ENCODE peak calls at places on chromosomes 5 and 9, in nine cellular contexts. O is neural crest cell, Z is Calu3, D is colonic mucosa, L is GM23338, R is tibial nerve, I is fibroblast of pulmonary artery, Q is WTC11, T is H9. X is an unnamed sample.

GRCh38 chr5:27900761-27901160 is 862.4 kb upstream of the CDH9 start:
- DNase-seq in D (no peak), T (no peak), L (no peak), O (no peak), Z (no peak), I (no peak), R (no peak), Q (no peak), X (no peak)

GRCh38 chr5:166722939-166723338 is 1568.5 kb upstream of the WWC1 start:
- DNase-seq in R (no peak), Z (peak), T (no peak), Q (no peak), I (peak), D (no peak), O (no peak), L (no peak), X (peak)

GRCh38 chr9:124260769-124261603 is 3.2 kb downstream of the NEK6 start:
- DNase-seq in T (no peak), D (peak), R (no peak), L (no peak), Z (peak), O (no peak), Q (no peak), I (peak), X (no peak)

GRCh38 chr5:80406980-80407734 is 707 bp upstream of the ZFYVE16 start:
- DNase-seq in R (no peak), T (no peak), Z (peak), L (no peak), O (no peak), D (peak), I (peak), Q (no peak), X (no peak)

GRCh38 chr5:154205441-154206117 is 15.0 kb downstream of the GALNT10 start:
- DNase-seq in L (no peak), D (no peak), Q (no peak), O (no peak), I (peak), T (no peak), R (no peak), Z (no peak), X (no peak)

GRCh38 chr5:149596712-149597111 is 15.4 kb downstream of the ARHGEF37 start:
- DNase-seq in Z (no peak), L (peak), O (no peak), T (no peak), R (no peak), D (no peak), Q (no peak), I (no peak), X (no peak)

GRCh38 chr9:2132484-2133082 is 117.4 kb downstream of the SMARCA2 start:
- DNase-seq in D (no peak), T (no peak), I (peak), R (no peak), L (peak), Q (no peak), Z (no peak), O (no peak), X (no peak)

GRCh38 chr9:133991964-133992779 is at the start of gene VAV2:
- DNase-seq in Q (peak), L (peak), O (peak), D (peak), Z (peak), I (peak), R (no peak), T (peak), X (no peak)

GRCh38 chr9:108933231-108933630 is 693 bp downstream of the ELP1 start:
- DNase-seq in Q (no peak), Z (no peak), O (no peak), T (no peak), I (peak), D (no peak), L (no peak), R (no peak), X (peak)

GRCh38 chr9:112332674-112332976 is 794 bp downstream of the PTBP3 start:
- DNase-seq in Q (no peak), T (no peak), R (no peak), O (no peak), D (no peak), I (no peak), Z (no peak), L (no peak), X (no peak)

GRCh38 chr9:135770203-135770535 is 68.2 kb downstream of the KCNT1 start:
- DNase-seq in Q (no peak), I (no peak), Z (no peak), T (no peak), D (no peak), O (no peak), L (no peak), R (no peak), X (no peak)

GRCh38 chr5:115296130-115296997 is at the start of gene CCDC112:
- DNase-seq in L (peak), T (peak), I (peak), Q (peak), O (peak), Z (peak), D (peak), R (peak), X (no peak)

GRCh38 chr5:152113401-152113800 is 188.8 kb upstream of the GLRA1 start:
- DNase-seq in O (no peak), T (no peak), I (no peak), R (no peak), L (no peak), D (no peak), Z (no peak), Q (no peak), X (no peak)

GRCh38 chr5:151315998-151316597 is 12.5 kb upstream of the SLC36A3 start:
- DNase-seq in R (peak), L (peak), O (peak), Q (peak), I (peak), D (peak), T (peak), Z (peak), X (no peak)

GRCh38 chr5:109688999-109689739 is 558 bp upstream of the MAN2A1 start:
- DNase-seq in O (no peak), Q (peak), L (peak), T (peak), I (peak), R (peak), D (peak), Z (peak), X (peak)
- TF ChIP-seq CTCF in O (no peak), Q (peak), L (no peak), T (no peak), I (no peak), R (peak), D (no peak), Z (no peak), X (peak)

GRCh38 chr9:97846347-97846746 is 6.7 kb upstream of the FOXE1 start:
- DNase-seq in R (no peak), I (no peak), D (no peak), L (peak), O (no peak), Z (no peak), Q (no peak), T (no peak), X (no peak)

GRCh38 chr9:97847474-97848236 is 5.4 kb upstream of the FOXE1 start:
- DNase-seq in D (no peak), O (no peak), T (no peak), Z (no peak), I (no peak), Q (no peak), R (no peak), L (peak), X (no peak)

GRCh38 chr9:97848582-97849237 is 4.3 kb upstream of the FOXE1 start:
- DNase-seq in Z (no peak), I (no peak), L (peak), R (no peak), O (no peak), D (no peak), Q (no peak), T (peak), X (no peak)

GRCh38 chr9:97849980-97850379 is 3.0 kb upstream of the FOXE1 start:
- DNase-seq in R (no peak), Z (no peak), O (no peak), D (no peak), L (no peak), Q (no peak), T (no peak), I (no peak), X (no peak)

GRCh38 chr9:97848237-97848581 is 4.8 kb upstream of the FOXE1 start:
- DNase-seq in I (no peak), T (no peak), Z (no peak), L (peak), D (no peak), O (no peak), Q (no peak), R (no peak), X (no peak)
- TF ChIP-seq CTCF in I (peak), T (peak), Z (no peak), L (peak), D (no peak), O (peak), Q (no peak), R (no peak), X (peak)

GRCh38 chr5:147690595-147690994 is 91.9 kb downstream of the JAKMIP2 start:
- DNase-seq in L (peak), Z (peak), I (no peak), D (no peak), T (peak), O (no peak), Q (peak), R (no peak), X (peak)
- TF ChIP-seq CTCF in L (peak), Z (peak), I (no peak), D (no peak), T (peak), O (peak), Q (peak), R (no peak), X (peak)

GRCh38 chr9:113674436-113674835 is 201.7 kb upstream of the ZNF618 start:
- DNase-seq in O (no peak), Q (no peak), I (peak), L (no peak), Z (no peak), D (no peak), T (no peak), R (no peak), X (no peak)
- TF ChIP-seq CTCF in O (no peak), Q (no peak), I (no peak), L (no peak), Z (no peak), D (no peak), T (no peak), R (no peak), X (no peak)

GRCh38 chr9:98916660-98917059 is 27.0 kb upstream of the COL15A1 start:
- DNase-seq in L (peak), T (peak), O (no peak), I (no peak), D (peak), R (no peak), Q (peak), Z (no peak), X (no peak)
- TF ChIP-seq CTCF in L (no peak), T (no peak), O (no peak), I (no peak), D (no peak), R (no peak), Q (no peak), Z (no peak), X (no peak)

GRCh38 chr9:117783828-117784227 is 79.6 kb downstream of the TLR4 start:
- DNase-seq in I (no peak), O (no peak), Q (no peak), T (no peak), L (peak), R (no peak), Z (no peak), D (peak), X (no peak)

GRCh38 chr9:117782931-117783788 is 79.0 kb downstream of the TLR4 start:
- DNase-seq in T (peak), R (peak), Z (peak), I (peak), D (peak), O (peak), L (peak), Q (peak), X (peak)

GRCh38 chr9:117779760-117780159 is 75.6 kb downstream of the TLR4 start:
- DNase-seq in O (no peak), T (peak), R (no peak), I (no peak), L (peak), Q (no peak), Z (no peak), D (no peak), X (no peak)

GRCh38 chr9:117784996-117785395 is 80.8 kb downstream of the TLR4 start:
- DNase-seq in Q (no peak), D (no peak), L (no peak), I (no peak), R (no peak), Z (no peak), T (no peak), O (no peak), X (no peak)
- TF ChIP-seq CTCF in Q (no peak), D (no peak), L (no peak), I (no peak), R (no peak), Z (no peak), T (no peak), O (no peak), X (no peak)

DNA sequence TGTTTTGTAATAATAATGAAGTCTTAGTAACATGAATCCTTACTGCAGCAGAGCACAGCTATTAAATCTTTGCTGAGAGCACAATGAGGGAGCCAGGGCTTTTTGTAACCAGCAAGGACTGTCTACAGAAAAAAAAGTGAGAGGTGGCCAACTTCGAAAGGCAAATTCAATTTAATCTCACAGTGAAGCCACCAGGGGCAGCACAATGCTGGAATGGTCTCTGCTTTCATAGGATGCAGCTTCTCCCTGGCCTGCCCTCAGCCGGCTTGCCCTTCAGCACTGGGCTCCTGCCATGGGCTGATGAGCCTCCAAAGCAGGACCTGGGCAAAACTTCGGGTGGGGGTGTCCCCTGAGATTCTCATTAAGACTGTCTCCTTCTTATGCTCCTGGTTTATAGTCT is 134.3 kb downstream of the GNAQ start:
- DNase-seq in R (no peak), O (no peak), Q (peak), T (peak), D (no peak), Z (no peak), L (peak), I (peak), X (no peak)
- TF ChIP-seq CTCF in R (no peak), O (peak), Q (no peak), T (peak), D (no peak), Z (no peak), L (peak), I (peak), X (peak)